ENCODE peak calls at places on chromosomes 5 and 9, in ten cellular contexts. X is foreskin keratinocyte, P is OCI-LY7, O is brain microvascular endothelial cell, A is WERI-Rb-1, C is AG10803, D is GM20000, J is B cell, E is A549, W is fibroblast of pulmonary artery. G is an unnamed sample.

GRCh38 chr5:121976979-121977378 is 15.2 kb downstream of the SRFBP1 start:
- DNase-seq in X (no peak), O (peak), W (peak), E (no peak), D (no peak), A (no peak), J (no peak), P (no peak), C (peak), G (no peak)

GRCh38 chr5:63401434-63402046 is 560.7 kb downstream of the HTR1A start:
- DNase-seq in E (peak), A (peak), J (no peak), O (peak), W (peak), C (peak), P (peak), X (peak), D (peak), G (peak)

GRCh38 chr5:39906146-39906545 is 481.4 kb upstream of the DAB2 start:
- DNase-seq in J (no peak), E (no peak), W (peak), X (peak), P (no peak), C (peak), A (no peak), O (peak), D (no peak), G (no peak)

GRCh38 chr9:95005276-95006141 is 279.0 kb downstream of the AOPEP start:
- DNase-seq in P (no peak), O (no peak), C (no peak), D (peak), E (peak), W (no peak), J (no peak), X (no peak), A (peak), G (no peak)

GRCh38 chr5:127311349-127311748 is 20.8 kb downstream of the MEGF10 start:
- DNase-seq in W (no peak), D (no peak), O (no peak), J (no peak), P (no peak), A (no peak), E (no peak), X (no peak), C (no peak), G (no peak)

GRCh38 chr5:173645897-173646574 is 29.6 kb upstream of the BOD1 start:
- DNase-seq in D (no peak), J (no peak), P (no peak), E (no peak), A (no peak), C (no peak), W (no peak), X (no peak), O (no peak), G (no peak)

GRCh38 chr9:112097712-112098688 is 77.1 kb downstream of the SUSD1 start:
- DNase-seq in A (peak), C (peak), D (peak), O (peak), E (peak), W (peak), J (peak), P (peak), X (no peak), G (peak)

GRCh38 chr9:88387035-88387732 is 1.1 kb upstream of the SPIN1 start:
- DNase-seq in D (peak), J (no peak), P (no peak), E (peak), W (peak), A (peak), X (peak), C (peak), O (peak), G (peak)

DNA sequence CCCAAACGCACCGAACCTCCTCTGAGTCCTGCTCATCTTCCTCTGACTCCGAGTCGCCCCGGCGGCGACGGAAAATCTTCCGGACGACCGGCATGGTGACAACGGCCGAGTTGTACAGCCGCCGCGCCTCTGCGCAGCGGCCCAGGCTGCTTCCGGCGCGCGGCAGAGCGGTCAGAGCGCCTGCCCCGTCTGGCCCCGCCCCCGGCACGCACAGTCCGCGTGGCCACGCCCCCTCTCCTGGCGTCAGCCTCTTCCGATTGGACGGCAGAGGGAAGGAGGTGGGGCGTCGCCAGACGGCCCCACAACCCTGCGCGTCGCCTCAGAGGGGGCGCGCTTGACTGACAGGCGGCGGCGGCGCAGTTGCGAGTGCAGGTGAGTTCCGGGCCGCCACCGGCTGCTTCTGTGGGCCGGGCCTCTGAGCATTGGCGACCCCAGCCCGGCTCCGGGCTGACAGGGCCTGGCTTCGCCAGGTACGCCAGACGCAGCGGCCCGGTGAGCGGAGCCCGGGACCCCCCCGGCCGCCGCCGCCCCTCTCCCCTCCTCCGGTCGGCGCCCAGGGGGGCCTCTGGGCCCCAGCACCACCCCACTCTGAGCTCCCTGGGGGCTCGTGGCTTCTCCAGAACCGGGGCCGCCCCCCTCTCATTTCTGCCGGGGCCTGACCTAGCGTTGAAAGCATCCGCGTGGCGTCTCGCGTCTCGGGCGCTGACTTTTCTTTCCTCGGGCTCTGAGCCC is at the start of the genes C9orf78 and USP20:
- DNase-seq in D (peak), X (peak), O (peak), W (peak), J (peak), A (peak), C (peak), P (peak), E (peak), G (peak)
- TF ChIP-seq CTCF in D (no peak), X (peak), O (no peak), W (no peak), J (no peak), A (no peak), C (no peak), P (no peak), E (no peak), G (no peak)

GRCh38 chr5:33423018-33423630 is 17.6 kb upstream of the TARS1 start:
- DNase-seq in C (peak), P (peak), W (peak), X (no peak), D (no peak), O (no peak), E (peak), J (no peak), A (no peak), G (no peak)
- TF ChIP-seq CTCF in C (peak), P (peak), W (peak), X (peak), D (no peak), O (peak), E (peak), J (peak), A (peak), G (peak)

DNA sequence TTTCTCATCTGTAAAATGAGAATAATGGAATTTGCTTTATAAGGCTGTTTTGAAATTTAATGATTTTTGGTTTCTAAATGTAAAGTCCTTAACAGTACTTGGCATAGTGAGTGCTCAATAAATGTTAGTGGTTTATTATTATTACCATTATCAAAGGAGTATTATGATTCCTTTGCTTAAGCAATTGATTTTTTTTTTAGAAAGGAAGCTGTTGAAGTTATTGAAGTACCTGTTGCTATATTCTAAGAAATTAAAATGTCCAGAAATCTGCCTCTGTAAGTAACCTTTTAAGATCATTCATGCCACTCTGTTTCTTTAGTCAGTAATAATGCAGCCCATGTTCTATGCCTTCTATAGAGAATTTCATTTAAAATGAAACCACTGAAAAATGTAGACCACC is 15.0 kb downstream of the SMAD5 start:
- DNase-seq in E (no peak), J (no peak), D (no peak), W (no peak), X (no peak), O (no peak), A (no peak), P (no peak), C (no peak), G (no peak)
- TF ChIP-seq CTCF in E (no peak), J (no peak), D (no peak), W (no peak), X (no peak), O (no peak), A (no peak), P (no peak), C (no peak), G (no peak)

GRCh38 chr9:69932901-69933300 is 110.7 kb upstream of the MAMDC2 start:
- DNase-seq in O (no peak), C (no peak), A (peak), D (no peak), X (no peak), E (peak), P (peak), W (peak), J (no peak), G (no peak)
- TF ChIP-seq CTCF in O (peak), C (peak), A (peak), D (no peak), X (peak), E (peak), P (peak), W (peak), J (no peak), G (no peak)